ENCODE peak calls at places on chromosomes 7 and 10, in six cellular contexts. A, C, T, R, V and B are unnamed samples.

GRCh38 chr10:19811517-19811916 is 4.7 kb upstream of the PLXDC2 start:
- DNase-seq in T (no peak), R (peak), C (peak), V (peak), A (peak), B (no peak)

GRCh38 chr10:95183451-95184230 is 10.4 kb upstream of the ACSM6 start:
- DNase-seq in V (peak), C (peak), A (peak), R (peak), T (peak), B (peak)

GRCh38 chr10:116744163-116744788 is 1.9 kb upstream of the HSPA12A start:
- DNase-seq in V (no peak), C (no peak), T (no peak), R (no peak), A (no peak), B (no peak)

GRCh38 chr7:101691822-101692384 is 62.8 kb upstream of the MYL10 start:
- DNase-seq in R (no peak), V (no peak), C (no peak), T (no peak), A (no peak), B (peak)

GRCh38 chr7:45922810-45923209 is 1.7 kb upstream of the IGFBP3 start:
- DNase-seq in C (no peak), T (no peak), R (peak), A (no peak), V (peak), B (no peak)

GRCh38 chr7:33107136-33108066 is 1.8 kb downstream of the RP9 start:
- DNase-seq in C (peak), V (peak), A (peak), T (peak), R (peak), B (peak)

GRCh38 chr7:151114151-151115090 is 28.1 kb downstream of the AGAP3 start:
- DNase-seq in C (peak), A (no peak), R (peak), T (peak), V (peak), B (peak)

GRCh38 chr10:14822879-14823755 is 14.7 kb downstream of the CDNF start:
- DNase-seq in T (no peak), A (peak), R (peak), C (peak), V (peak), B (peak)

GRCh38 chr10:122911889-122912484 is 1.6 kb downstream of the FAM24A start:
- DNase-seq in C (no peak), R (peak), A (peak), T (peak), V (peak), B (peak)

GRCh38 chr7:16271990-16272665 is 149.2 kb downstream of the CRPPA start:
- DNase-seq in R (peak), V (peak), C (no peak), T (no peak), A (peak), B (no peak)

GRCh38 chr7:101924171-101924570 is 106.7 kb downstream of the CUX1 start:
- DNase-seq in A (peak), C (no peak), T (no peak), R (peak), V (peak), B (no peak)

GRCh38 chr7:46705416-46706255 is 784.6 kb upstream of the IGFBP3 start:
- DNase-seq in A (peak), T (no peak), V (no peak), C (no peak), R (peak), B (no peak)

GRCh38 chr7:463362-464176 is 56.1 kb downstream of the PDGFA start:
- DNase-seq in C (no peak), A (no peak), T (no peak), R (no peak), V (no peak), B (no peak)

GRCh38 chr10:13299437-13300287 is at the start of gene PHYH:
- DNase-seq in C (peak), A (peak), T (peak), R (peak), V (peak), B (peak)

GRCh38 chr7:1533569-1534329 is 3.2 kb downstream of the MAFK start:
- DNase-seq in V (peak), T (no peak), C (peak), R (peak), A (peak), B (no peak)
- H3K9ac ChIP-seq in V (peak), T (no peak), C (peak), R (peak), A (peak), B (peak)

GRCh38 chr7:87600130-87601124 is at the start of gene ABCB1:
- DNase-seq in T (peak), V (no peak), C (peak), A (peak), R (peak), B (peak)
- H3K4me3 ChIP-seq in T (peak), V (no peak), C (peak), A (peak), R (peak), B (peak)

DNA sequence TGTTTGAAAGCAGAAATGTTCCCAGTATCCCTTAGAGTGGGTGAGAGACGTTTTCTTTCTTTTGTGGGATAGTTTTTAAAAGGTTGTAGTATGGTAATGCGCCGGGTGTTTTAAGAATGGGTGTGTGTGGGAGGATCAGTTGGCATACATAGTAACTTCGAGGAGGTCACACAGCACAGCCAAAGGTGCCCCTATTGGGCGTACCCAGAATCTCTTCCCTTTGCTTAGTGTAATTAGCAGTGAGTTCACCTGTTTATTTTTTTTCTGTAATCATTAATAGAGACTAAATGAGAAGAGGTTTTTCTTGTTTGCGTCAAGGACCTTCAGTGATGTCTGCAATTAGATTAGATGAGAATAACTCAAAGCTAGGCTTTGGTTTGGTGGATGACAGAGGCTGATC is 1.5 kb downstream of the PLEKHA8 start:
- DNase-seq in T (no peak), R (peak), V (no peak), C (no peak), A (no peak), B (peak)
- H3K9ac ChIP-seq in T (no peak), R (no peak), V (peak), C (peak), A (no peak), B (no peak)

DNA sequence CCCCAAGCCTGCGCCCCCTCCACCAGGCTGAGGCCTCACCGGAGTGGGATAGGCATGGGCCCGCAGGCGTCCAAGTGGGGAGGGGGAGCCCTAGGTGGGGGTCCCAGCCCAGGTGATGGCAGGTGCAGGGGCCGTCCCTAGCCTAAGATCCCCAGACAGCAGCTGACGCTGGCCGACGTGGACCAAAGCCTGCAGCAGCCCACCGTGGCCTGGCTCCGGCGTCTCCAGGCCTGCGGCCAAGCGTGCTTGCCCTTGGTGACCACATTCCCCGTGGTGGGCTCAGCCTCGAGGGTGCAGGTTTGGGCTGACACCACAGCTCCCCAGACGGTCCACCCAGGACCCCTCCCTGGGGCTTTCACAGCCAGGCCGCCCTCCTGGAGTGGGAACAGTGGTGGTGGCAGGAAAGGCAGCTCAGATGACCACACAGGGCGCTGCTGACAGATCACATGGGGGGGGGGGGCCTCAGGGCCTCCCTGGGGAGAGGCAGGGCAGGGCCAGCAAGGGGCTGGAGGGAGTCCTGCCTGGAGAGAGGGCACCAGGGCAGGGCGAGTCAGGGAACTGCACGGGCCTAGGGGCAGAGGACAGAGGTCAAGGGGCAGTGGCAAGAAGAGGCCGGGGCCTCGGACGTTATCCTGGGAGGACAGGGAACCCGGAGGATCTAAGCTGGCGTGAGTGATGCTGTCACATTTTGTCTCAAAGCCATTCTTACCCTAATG is 767 bp upstream of the ADAM8 start:
- DNase-seq in T (no peak), V (no peak), R (no peak), A (no peak), C (no peak), B (no peak)
- H3K4me3 ChIP-seq in T (no peak), V (peak), R (no peak), A (no peak), C (no peak), B (no peak)

DNA sequence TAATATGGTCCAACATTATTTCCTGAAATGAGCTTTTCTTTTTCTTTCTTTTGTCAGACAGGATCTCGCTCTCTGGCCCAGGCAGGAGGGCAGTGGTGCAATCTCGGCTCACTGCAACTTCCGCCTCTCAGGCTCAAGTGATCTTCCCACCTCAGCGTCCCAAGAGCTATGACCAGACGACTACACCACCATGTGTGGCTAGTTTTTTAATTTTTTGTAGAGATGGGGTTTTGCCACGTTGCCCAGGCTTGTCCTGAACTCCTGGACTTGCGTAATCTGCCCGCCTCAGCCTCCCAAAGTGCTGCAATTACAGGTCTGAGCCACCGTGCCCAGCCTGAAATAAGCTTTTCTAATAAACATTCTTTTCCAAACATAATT is 48.6 kb downstream of the CUL2 start:
- DNase-seq in C (no peak), V (no peak), A (no peak), T (no peak), R (peak), B (no peak)
- H3K9ac ChIP-seq in C (no peak), V (no peak), A (no peak), T (no peak), R (no peak), B (no peak)

DNA sequence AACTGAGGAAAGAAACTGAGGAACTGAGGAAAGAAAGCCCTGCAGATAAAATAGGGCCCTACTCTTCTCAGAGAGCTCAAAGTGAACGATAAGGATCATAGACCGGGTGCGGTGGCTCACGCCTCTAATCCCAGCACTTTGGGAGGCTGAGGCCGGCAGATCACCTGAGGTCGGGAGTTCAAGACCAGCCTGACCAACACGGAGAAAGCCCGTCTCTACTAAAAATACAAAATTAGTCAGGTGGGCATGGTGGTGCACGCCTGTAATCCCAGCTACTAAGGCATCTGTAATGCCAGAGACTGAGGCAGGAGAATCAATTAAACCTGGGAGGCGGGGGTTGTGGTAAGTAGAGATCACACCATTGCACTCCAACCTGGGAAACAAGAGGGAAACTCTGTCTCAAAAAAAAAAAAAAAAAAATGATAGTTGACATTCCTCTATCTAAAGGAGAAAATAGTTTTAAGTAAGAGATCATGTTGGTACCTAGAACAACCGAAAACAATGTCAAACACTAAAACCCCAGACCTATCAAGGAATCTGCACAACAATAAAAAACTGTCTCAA is 2.5 kb downstream of the MKRN1 start:
- DNase-seq in C (no peak), V (no peak), A (no peak), R (no peak), T (no peak), B (no peak)
- H3K4me3 ChIP-seq in C (no peak), V (peak), A (no peak), R (no peak), T (no peak), B (peak)